ENCODE peak calls at places on chromosomes 11 and 22, in five cellular contexts. M, U, B, C and X are unnamed samples.

GRCh38 chr11:47946682-47947575 is 33.4 kb upstream of the PTPRJ start:
- DNase-seq in B (peak), M (peak), C (no peak), U (peak), X (no peak)

GRCh38 chr11:6579681-6580080 is 23.7 kb downstream of the RRP8 start:
- DNase-seq in C (no peak), M (no peak), B (no peak), U (no peak), X (no peak)

GRCh38 chr11:67113231-67113721 is 5.8 kb upstream of the KDM2A start:
- DNase-seq in U (no peak), M (no peak), C (peak), B (no peak), X (no peak)

GRCh38 chr11:125517116-125517804 is 21.2 kb upstream of the FEZ1 start:
- DNase-seq in C (no peak), U (no peak), M (peak), B (peak), X (no peak)

GRCh38 chr11:10355257-10355661 is 50.4 kb downstream of the ADM start:
- DNase-seq in C (no peak), M (no peak), B (no peak), U (no peak), X (no peak)

GRCh38 chr22:19875531-19876313 is 21.0 kb upstream of the GNB1L start:
- DNase-seq in C (no peak), U (peak), B (no peak), M (no peak), X (no peak)

GRCh38 chr22:23237201-23237798 is 57.0 kb downstream of the BCR start:
- DNase-seq in M (no peak), C (no peak), B (peak), U (peak), X (no peak)

GRCh38 chr11:10441652-10442503 is 13.2 kb upstream of the AMPD3 start:
- DNase-seq in M (no peak), C (peak), U (no peak), B (no peak), X (no peak)

GRCh38 chr11:119157088-119157487 is 8.2 kb downstream of the ABCG4 start:
- DNase-seq in M (no peak), C (no peak), B (no peak), U (no peak), X (no peak)

DNA sequence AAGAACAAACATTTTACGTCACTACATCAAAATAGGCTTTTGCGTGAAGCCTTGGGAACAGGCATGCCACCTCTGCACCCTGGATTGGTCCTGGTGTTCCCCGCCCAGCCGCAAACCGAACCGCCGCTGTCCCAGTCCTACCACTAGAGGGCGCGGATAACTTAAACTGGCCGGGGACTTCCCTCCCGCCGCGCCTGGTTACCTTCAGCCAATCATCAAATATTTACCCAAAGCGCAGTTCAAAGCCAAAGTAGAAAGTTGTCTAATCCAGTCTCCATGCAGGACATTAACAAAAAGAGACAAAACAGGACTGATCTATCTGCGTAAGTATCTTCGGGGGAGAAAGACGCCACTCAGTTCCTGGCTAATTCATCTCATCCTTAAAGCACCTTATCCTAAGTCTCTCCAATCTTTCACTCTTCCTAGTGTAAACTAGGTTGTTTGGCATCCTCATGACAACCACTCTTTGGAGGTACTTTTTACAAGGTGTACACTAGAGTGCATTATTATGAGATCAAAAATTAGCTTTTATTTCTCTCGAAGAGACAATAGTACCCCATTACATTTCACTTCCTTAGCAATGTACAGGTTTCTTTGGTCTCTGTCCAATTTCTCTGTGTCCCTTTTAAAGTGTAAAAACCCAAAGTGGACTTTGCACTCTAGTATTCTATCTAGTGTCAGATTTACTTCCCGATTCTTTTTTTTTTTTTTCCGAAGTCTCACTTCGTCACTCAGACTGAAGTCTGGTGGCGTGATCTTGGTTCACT is 3.9 kb upstream of the CRY2 start:
- DNase-seq in U (peak), C (peak), M (peak), B (peak), X (peak)
- TF ChIP-seq POLR2A in U (peak), C (no peak), M (no peak), B (no peak), X (no peak)

GRCh38 chr11:70270104-70270876 is at the start of gene PPFIA1:
- DNase-seq in M (peak), B (peak), C (peak), U (peak), X (peak)

GRCh38 chr11:70268526-70268925 is 2.0 kb upstream of the PPFIA1 start:
- DNase-seq in C (no peak), M (no peak), B (no peak), U (no peak), X (no peak)

GRCh38 chr11:70271635-70271953 is 1.1 kb downstream of the PPFIA1 start:
- DNase-seq in B (no peak), U (no peak), C (no peak), M (no peak), X (no peak)

GRCh38 chr11:70272009-70272408 is 1.5 kb downstream of the PPFIA1 start:
- DNase-seq in M (no peak), U (no peak), B (no peak), C (no peak), X (no peak)

DNA sequence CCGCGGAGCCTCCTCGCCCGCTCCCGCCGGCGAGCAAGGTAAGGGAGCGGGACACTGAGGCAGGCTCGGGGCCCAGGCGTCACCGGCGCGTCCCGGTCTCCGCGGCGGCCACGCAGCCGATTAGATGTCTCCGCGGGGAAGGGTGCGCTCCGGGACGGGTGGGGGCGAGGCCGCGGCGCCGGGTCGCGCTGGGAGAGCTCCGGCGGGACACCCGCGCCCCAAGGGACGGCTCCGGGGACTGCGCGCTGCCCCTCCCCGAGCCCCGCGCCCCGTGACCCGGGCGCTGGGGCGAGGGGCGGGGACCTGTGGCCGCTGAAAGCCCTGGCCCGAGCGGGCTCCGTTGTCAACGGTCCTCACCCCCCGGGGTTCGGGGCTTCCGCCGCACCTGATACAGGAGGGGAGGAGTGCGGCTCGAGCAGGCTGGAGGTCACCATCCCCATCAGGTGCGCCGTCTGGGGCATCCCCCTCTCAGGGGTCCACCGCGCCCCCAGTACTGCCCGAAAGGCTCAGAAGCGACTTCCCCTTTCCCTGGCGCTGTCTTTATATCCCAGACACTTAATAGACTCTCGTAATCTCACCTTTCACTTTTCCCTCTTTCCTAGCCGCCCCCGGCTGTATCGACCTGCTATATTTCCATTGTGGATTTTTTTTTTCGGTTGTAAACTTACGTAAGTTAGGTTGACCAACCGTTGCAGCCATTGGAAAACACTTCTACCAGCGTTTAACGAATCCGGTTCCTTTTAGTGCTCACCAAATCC is 566 bp downstream of the PPFIA1 start:
- DNase-seq in U (peak), M (no peak), B (peak), C (no peak), X (no peak)
- TF ChIP-seq POLR2A in U (peak), M (no peak), B (peak), C (peak), X (no peak)

GRCh38 chr22:29071261-29072045 is 1.4 kb upstream of the KREMEN1 start:
- DNase-seq in M (peak), C (no peak), B (peak), U (peak), X (no peak)
- TF ChIP-seq POLR2A in M (no peak), C (peak), B (no peak), U (no peak), X (peak)

DNA sequence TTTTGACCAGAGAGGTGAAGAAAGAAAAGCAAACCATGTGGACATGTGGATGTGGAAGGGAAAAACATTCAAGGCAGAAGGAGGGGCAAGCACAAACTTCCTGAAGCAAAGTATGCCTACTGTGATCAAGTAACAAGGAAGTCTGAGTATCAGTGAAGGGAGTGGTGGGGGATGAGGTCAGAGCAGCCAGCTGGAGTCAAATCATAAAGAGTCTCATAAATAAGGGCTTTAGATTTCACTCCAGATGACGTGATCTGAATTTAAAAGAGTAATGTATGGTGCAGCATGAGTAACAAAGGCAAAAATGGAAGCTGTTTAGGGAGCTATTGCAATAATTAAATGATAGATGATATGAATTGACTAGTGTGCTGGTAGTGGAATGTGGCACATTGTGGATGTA is 665.4 kb upstream of the CCDC90B start:
- DNase-seq in B (no peak), M (no peak), U (no peak), C (no peak), X (no peak)
- TF ChIP-seq POLR2A in B (no peak), M (no peak), U (no peak), C (no peak), X (no peak)

GRCh38 chr11:20078846-20079245 is 81.4 kb downstream of the DBX1 start:
- DNase-seq in C (no peak), U (no peak), M (no peak), B (no peak), X (no peak)
- TF ChIP-seq POLR2A in C (no peak), U (no peak), M (no peak), B (no peak), X (no peak)

DNA sequence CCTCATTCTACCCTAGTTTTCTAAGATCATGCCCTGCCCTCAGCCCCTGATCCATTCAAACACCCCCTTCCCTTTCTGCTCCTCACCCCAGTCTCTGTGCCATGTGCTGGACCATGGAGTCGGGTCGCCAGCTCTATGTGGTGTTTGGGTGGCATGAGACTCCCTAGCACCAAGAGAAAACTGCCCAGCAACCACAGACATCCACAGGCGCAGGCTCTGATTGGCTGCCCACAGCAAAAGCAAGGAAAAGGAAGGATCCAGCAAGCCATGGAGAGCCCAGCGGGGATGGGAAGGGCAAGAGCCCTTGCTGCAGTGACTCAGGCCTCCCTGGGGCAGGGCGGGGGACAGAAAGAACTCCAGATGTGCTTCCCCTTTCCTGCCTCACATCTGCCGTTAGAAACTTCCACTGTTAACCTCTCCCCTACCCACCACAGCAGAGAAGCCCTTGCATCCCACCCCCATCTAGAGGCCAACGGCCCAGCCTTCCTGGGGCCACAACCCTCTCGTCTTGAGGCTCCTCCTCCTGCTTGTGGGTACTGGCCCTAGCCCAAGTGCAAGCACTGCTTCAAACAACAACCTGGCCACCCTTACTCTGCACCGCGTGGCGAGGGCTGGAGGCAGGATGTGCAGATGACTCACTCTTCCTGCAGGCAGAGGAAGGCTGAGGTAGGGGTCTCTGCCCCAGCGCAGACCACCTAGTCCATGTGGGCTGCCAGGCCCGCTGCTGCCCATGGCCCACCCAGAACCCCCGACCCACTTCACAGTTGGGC is 9.7 kb upstream of the AHNAK start:
- DNase-seq in B (peak), M (peak), U (peak), C (peak), X (peak)
- TF ChIP-seq POLR2A in B (no peak), M (no peak), U (no peak), C (peak), X (no peak)

GRCh38 chr22:40044870-40045834 is 50.4 kb downstream of the FAM83F start:
- DNase-seq in B (peak), U (peak), M (peak), C (no peak), X (no peak)

GRCh38 chr22:40043086-40043485 is 48.3 kb downstream of the FAM83F start:
- DNase-seq in U (peak), C (no peak), B (no peak), M (no peak), X (no peak)

GRCh38 chr22:40043793-40044101 is 49.0 kb downstream of the FAM83F start:
- DNase-seq in M (no peak), B (no peak), U (no peak), C (no peak), X (no peak)

GRCh38 chr22:40046126-40046525 is 51.4 kb downstream of the FAM83F start:
- DNase-seq in B (no peak), C (no peak), U (no peak), M (no peak), X (no peak)

GRCh38 chr22:40044102-40044869 is 49.5 kb downstream of the FAM83F start:
- DNase-seq in C (peak), U (peak), B (peak), M (peak), X (peak)
- TF ChIP-seq POLR2A in C (peak), U (peak), B (peak), M (peak), X (peak)

DNA sequence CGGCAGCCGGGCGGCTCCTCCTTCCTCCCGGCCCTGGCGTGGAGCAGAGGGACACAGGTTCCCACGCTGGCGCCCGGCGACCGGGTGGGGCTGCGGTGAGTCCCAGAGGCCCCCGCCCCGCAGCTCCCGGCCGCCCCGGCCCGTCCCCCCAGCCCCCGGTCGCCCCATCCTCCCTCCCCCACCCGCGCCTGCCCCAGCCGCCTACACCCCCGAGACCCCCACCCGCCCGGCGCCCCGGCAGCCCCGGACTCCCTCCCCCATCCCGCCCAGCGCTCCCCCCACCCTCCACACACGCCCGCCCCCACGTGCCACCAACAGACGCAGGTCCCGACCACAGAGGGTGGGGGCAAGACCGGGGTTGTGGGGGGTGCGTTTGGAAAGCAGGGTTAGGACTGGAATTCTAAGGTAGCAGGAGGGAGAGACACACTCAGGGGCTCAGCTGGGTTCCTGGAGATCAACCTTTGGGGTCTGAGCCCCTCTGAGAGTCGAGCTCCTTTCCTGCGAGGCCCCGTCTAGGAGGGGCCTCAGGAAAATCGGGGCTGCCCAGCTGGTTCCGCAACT is 299 bp downstream of the PGGHG start:
- DNase-seq in C (no peak), M (no peak), U (no peak), B (no peak), X (no peak)
- TF ChIP-seq POLR2A in C (peak), M (peak), U (no peak), B (no peak), X (no peak)

GRCh38 chr22:26483439-26484359 is at the start of the genes HPS4 and SRRD:
- DNase-seq in C (peak), M (peak), U (peak), B (peak), X (peak)
- TF ChIP-seq POLR2A in C (peak), M (peak), U (peak), B (peak), X (no peak)

GRCh38 chr11:13923716-13924650 is 38.5 kb upstream of the SPON1 start:
- DNase-seq in B (no peak), U (no peak), C (peak), M (no peak), X (no peak)
- TF ChIP-seq POLR2A in B (no peak), U (no peak), C (no peak), M (no peak), X (no peak)